ENCODE peak calls at places on chromosomes 4 and X, in five cellular contexts. L is trophoblast cell, J is H9, O is mesendoderm, C is neuronal stem cell. E is an unnamed sample.
A peak's percentile ranks its signal among the peaks of the same experiment; 100 is the strongest.

GRCh38 chr4:113447695-113448265 is 313.8 kb downstream of the CAMK2D start:
- DNase-seq in J (no peak), O (no peak), L (no peak), C (no peak), E (no peak)

GRCh38 chrX:48905090-48905790 is 6.2 kb downstream of the SLC35A2 start:
- DNase-seq in C (no peak), L (no peak), O (no peak), J (no peak), E (no peak)

GRCh38 chr4:163484906-163485305 is 9.6 kb upstream of the TMA16 start:
- DNase-seq in C (peak; percentile 57), J (peak; percentile 66), L (no peak), O (peak; percentile 78), E (peak; percentile 51)

GRCh38 chrX:122422547-122422946 is 761.5 kb upstream of the GRIA3 start:
- DNase-seq in L (no peak), O (no peak), J (no peak), C (no peak), E (no peak)

GRCh38 chr4:39685990-39686389 is 11.9 kb upstream of the UBE2K start:
- DNase-seq in O (no peak), L (no peak), C (no peak), J (no peak), E (no peak)

GRCh38 chr4:18882468-18882867 is 860.9 kb upstream of the LCORL start:
- DNase-seq in O (peak; percentile 79), L (peak; percentile 7), J (no peak), C (peak; percentile 2), E (peak; percentile 72)

GRCh38 chrX:9847071-9847470 is 60.8 kb downstream of the SHROOM2 start:
- DNase-seq in O (no peak), J (no peak), C (no peak), L (peak; percentile 56), E (peak; percentile 72)

GRCh38 chr4:42632653-42633382 is 24.1 kb downstream of the ATP8A1 start:
- DNase-seq in L (no peak), J (no peak), O (no peak), C (no peak), E (no peak)

GRCh38 chrX:47212381-47213293 is 5.8 kb upstream of the CDK16 start:
- DNase-seq in O (no peak), C (no peak), J (no peak), L (no peak), E (no peak)

GRCh38 chr4:105751718-105752299 is 43.2 kb downstream of the GSTCD start:
- DNase-seq in L (no peak), C (no peak), O (no peak), J (no peak), E (no peak)

GRCh38 chrX:8191022-8191421 is 20.0 kb upstream of the VCX2 start:
- DNase-seq in O (peak; percentile 5), C (no peak), L (peak; percentile 90), J (no peak), E (no peak)

GRCh38 chr4:1762264-1763010 is 30.7 kb upstream of the FGFR3 start:
- DNase-seq in O (no peak), C (no peak), L (no peak), J (no peak), E (no peak)

GRCh38 chrX:134236690-134237362 is at the start of gene CCDC160:
- DNase-seq in O (peak; percentile 64), C (peak; percentile 65), J (peak; percentile 78), L (peak; percentile 57), E (no peak)

GRCh38 chrX:31266172-31267076 is 194.6 kb upstream of the FTHL17 start:
- DNase-seq in C (peak; percentile 30), O (peak; percentile 39), J (peak; percentile 58), L (peak; percentile 13), E (no peak)

GRCh38 chr4:188911199-188911598 is 772.0 kb downstream of the TRIML1 start:
- DNase-seq in L (no peak), O (no peak), C (no peak), J (no peak), E (no peak)

GRCh38 chr4:114807759-114808404 is 209.3 kb downstream of the UGT8 start:
- DNase-seq in L (peak; percentile 24), O (peak; percentile 80), C (peak; percentile 44), J (peak; percentile 71), E (peak; percentile 3)

GRCh38 chrX:43909159-43909558 is 26.9 kb upstream of the MAOB start:
- DNase-seq in O (no peak), J (no peak), C (no peak), L (no peak), E (no peak)

GRCh38 chrX:49171752-49172279 is at the start of gene PLP2:
- DNase-seq in C (no peak), O (no peak), L (peak; percentile 68), J (no peak), E (peak; percentile 40)

GRCh38 chr4:109701566-109702399 is 1.5 kb downstream of the CASP6 start:
- DNase-seq in L (no peak), O (peak; percentile 92), J (peak; percentile 50), C (no peak), E (no peak)
- H3K4ac ChIP-seq in L (peak overlapping the region; percentile 59), O (no peak overlapping the region), J (peak overlapping the region; percentile 80), C (no peak overlapping the region), E (peak overlapping the region; percentile 26)

DNA sequence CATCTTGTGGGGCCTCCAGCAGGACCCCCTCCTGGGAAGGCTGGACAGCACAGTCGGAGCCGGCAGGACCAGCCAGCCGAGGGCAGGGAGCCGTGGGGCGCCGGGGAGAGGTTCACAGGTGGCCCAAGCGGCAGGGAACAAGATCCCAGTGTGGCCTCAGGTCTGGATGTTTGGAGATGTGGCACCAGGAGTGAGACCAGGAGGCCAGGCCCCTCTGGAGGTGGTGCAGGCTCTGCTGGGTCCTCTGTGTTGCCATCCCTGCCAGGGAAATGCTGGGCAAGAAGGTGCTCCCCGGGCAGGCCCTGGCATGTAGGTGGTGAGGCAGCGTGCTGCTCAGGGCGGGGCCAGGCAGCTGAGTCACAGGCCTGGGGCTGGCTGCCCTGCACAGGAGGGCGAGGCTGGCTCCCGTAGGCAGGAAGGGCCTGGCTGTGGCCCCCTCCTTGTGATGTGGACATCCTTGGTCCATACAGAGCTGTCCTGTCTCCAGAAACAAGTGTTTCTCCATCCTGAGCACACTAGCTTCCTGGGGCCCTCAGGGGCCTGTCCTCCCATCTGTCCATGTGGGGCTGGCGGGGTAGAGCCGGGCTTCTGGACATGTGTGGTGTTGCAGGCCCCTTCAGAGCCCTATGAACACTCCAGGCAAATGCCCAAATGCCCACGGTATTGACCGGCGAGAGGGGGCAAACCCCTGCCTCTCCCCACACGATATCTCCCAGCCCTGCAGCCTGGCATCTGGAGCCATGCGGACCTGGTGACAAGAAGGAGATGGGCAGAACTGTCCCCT is 4.8 kb upstream of the HGFAC start:
- DNase-seq in J (no peak), C (no peak), L (no peak), O (no peak), E (peak; percentile 35)
- H3K4ac ChIP-seq in J (no peak overlapping the region), C (no peak overlapping the region), L (no peak overlapping the region), O (no peak overlapping the region), E (peak overlapping the region; percentile 97)

GRCh38 chr4:55124337-55125076 is 888 bp downstream of the KDR start:
- DNase-seq in J (peak; percentile 34), C (peak; percentile 8), L (no peak), O (peak; percentile 65), E (no peak)

GRCh38 chr4:55127053-55127452 is 1.7 kb upstream of the KDR start:
- DNase-seq in L (no peak), O (no peak), C (no peak), J (no peak), E (no peak)

GRCh38 chr4:55125763-55126541 is 557 bp upstream of the KDR start:
- DNase-seq in J (peak; percentile 33), C (no peak), L (no peak), O (peak; percentile 42), E (no peak)

GRCh38 chr4:55123791-55124190 is 1.6 kb downstream of the KDR start:
- DNase-seq in C (no peak), J (no peak), L (no peak), O (peak; percentile 10), E (no peak)

GRCh38 chr4:55125087-55125721 is at the start of gene KDR:
- DNase-seq in J (peak; percentile 85), L (no peak), C (peak; percentile 65), O (peak; percentile 74), E (no peak)
- H3K4ac ChIP-seq in J (no peak within 1 kb of the TSS), L (no peak within 1 kb of the TSS), C (peak within 1 kb of the TSS; percentile 23), O (no peak within 1 kb of the TSS), E (no peak within 1 kb of the TSS)

GRCh38 chrX:154437971-154438893 is 1.3 kb downstream of the GDI1 start:
- DNase-seq in L (no peak), O (no peak), C (no peak), J (no peak), E (no peak)

GRCh38 chrX:154436290-154436596 is 711 bp upstream of the GDI1 start:
- DNase-seq in L (no peak), C (no peak), O (no peak), J (no peak), E (no peak)

GRCh38 chrX:154435171-154435733 is 1.7 kb upstream of the GDI1 start:
- DNase-seq in C (no peak), J (no peak), O (no peak), L (no peak), E (no peak)

GRCh38 chrX:154437398-154437752 is 421 bp downstream of the GDI1 start:
- DNase-seq in C (no peak), J (no peak), L (no peak), O (no peak), E (no peak)

DNA sequence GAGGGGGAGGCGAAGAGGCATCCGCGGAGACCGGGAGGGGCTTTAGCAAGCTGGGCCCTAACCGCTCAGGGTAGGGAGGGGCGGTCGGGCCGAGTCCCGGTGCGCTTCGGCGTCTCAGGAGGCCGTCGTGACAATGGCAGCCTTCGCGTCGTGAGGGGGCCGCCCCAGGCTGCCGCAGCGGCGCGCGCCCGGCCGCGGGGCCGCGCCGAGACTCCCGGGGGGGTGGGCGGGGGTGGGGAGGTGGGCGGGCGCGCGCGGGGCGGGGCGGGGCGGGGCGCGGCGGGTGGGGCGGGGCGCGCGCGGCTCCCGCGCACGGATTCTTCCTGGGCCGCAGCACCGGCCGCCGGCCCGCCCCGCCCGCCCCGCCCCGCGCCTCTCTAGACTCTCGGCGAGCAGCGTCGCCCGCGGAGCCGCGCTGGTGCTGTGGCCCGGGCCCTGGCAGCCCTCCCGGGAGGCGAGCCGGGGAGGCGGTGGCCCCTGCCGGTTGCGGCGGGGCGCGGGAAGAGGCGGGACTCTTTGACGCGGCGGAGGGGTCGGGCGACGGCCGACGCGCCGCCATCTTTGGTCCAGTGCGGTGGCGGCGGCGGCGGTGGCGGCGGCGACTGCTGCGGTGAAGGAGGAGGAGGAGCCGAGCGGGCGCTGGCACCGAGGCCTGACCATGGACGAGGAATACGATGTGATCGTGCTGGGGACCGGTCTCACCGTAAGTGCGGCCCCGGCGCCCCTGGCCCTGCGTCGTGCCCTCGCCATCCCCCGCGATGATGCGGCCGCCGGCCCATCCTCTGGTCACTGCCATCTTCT is at the start of gene GDI1:
- DNase-seq in C (no peak), O (peak; percentile 60), L (no peak), J (peak; percentile 54), E (peak; percentile 22)
- H3K4ac ChIP-seq in C (no peak within 1 kb of the TSS), O (peak within 1 kb of the TSS; percentile 92), L (peak within 1 kb of the TSS; percentile 95), J (no peak within 1 kb of the TSS), E (peak within 1 kb of the TSS; percentile 90)

GRCh38 chr4:164955107-164955805 is 22.2 kb downstream of the TRIM61 start:
- DNase-seq in C (no peak), L (no peak), O (no peak), J (no peak), E (no peak)

GRCh38 chr4:164959896-164960295 is 17.6 kb downstream of the TRIM61 start:
- DNase-seq in L (peak; percentile 32), J (no peak), O (no peak), C (no peak), E (peak; percentile 22)

GRCh38 chr4:164952551-164952950 is 24.9 kb downstream of the TRIM61 start:
- DNase-seq in L (no peak), J (no peak), C (no peak), O (no peak), E (no peak)

GRCh38 chr4:164956766-164957643 is 20.5 kb downstream of the TRIM61 start:
- DNase-seq in O (peak; percentile 89), L (peak; percentile 80), J (peak; percentile 89), C (peak; percentile 41), E (peak; percentile 65)
- H3K4ac ChIP-seq in O (no peak overlapping the region), L (peak overlapping the region; percentile 47), J (no peak overlapping the region), C (no peak overlapping the region), E (peak overlapping the region; percentile 97)

GRCh38 chr4:128775477-128775876 is 34.0 kb upstream of the JADE1 start:
- DNase-seq in J (no peak), L (no peak), O (no peak), C (no peak), E (no peak)
- H3K4ac ChIP-seq in J (no peak overlapping the region), L (no peak overlapping the region), O (no peak overlapping the region), C (no peak overlapping the region), E (no peak overlapping the region)

E was measured in IMR-90.